ENCODE peak calls at places on chromosomes 12 and 14, in four cellular contexts. O, Z, Q and T are unnamed samples.

GRCh38 chr12:79983492-79983891 is 48.6 kb upstream of the PPP1R12A start:
- DNase-seq in Q (no peak), Z (no peak), O (no peak), T (no peak)

GRCh38 chr14:104897286-104898194 is 27.1 kb upstream of the PLD4 start:
- DNase-seq in Q (no peak), Z (no peak), O (no peak), T (peak)

GRCh38 chr12:92041742-92042141 is 103.9 kb downstream of the BTG1 start:
- DNase-seq in O (no peak), Q (no peak), Z (no peak), T (no peak)

GRCh38 chr12:105672576-105672975 is 342.1 kb downstream of the C12orf75 start:
- DNase-seq in Z (no peak), Q (no peak), O (no peak), T (peak)

GRCh38 chr12:127083028-127083949 is 1183.7 kb upstream of the TMEM132C start:
- DNase-seq in Q (peak), Z (no peak), O (no peak), T (peak)

GRCh38 chr12:92049403-92049802 is 96.2 kb downstream of the BTG1 start:
- DNase-seq in Z (no peak), O (no peak), Q (no peak), T (no peak)

GRCh38 chr14:69818760-69819191 is 21.7 kb upstream of the SLC10A1 start:
- DNase-seq in Q (peak), O (peak), Z (peak), T (peak)

GRCh38 chr14:86794689-86795088 is 1198.3 kb downstream of the GALC start:
- DNase-seq in Q (no peak), O (no peak), Z (no peak), T (no peak)

GRCh38 chr14:104107611-104108569 is 22.4 kb downstream of the ASPG start:
- DNase-seq in Z (peak), O (peak), Q (peak), T (peak)

GRCh38 chr14:50320279-50320678 is 8.2 kb downstream of the DMAC2L start:
- DNase-seq in Z (no peak), O (no peak), Q (no peak), T (no peak)

GRCh38 chr12:130484221-130484620 is 146.5 kb downstream of the PIWIL1 start:
- DNase-seq in Q (no peak), Z (no peak), O (no peak), T (no peak)

DNA sequence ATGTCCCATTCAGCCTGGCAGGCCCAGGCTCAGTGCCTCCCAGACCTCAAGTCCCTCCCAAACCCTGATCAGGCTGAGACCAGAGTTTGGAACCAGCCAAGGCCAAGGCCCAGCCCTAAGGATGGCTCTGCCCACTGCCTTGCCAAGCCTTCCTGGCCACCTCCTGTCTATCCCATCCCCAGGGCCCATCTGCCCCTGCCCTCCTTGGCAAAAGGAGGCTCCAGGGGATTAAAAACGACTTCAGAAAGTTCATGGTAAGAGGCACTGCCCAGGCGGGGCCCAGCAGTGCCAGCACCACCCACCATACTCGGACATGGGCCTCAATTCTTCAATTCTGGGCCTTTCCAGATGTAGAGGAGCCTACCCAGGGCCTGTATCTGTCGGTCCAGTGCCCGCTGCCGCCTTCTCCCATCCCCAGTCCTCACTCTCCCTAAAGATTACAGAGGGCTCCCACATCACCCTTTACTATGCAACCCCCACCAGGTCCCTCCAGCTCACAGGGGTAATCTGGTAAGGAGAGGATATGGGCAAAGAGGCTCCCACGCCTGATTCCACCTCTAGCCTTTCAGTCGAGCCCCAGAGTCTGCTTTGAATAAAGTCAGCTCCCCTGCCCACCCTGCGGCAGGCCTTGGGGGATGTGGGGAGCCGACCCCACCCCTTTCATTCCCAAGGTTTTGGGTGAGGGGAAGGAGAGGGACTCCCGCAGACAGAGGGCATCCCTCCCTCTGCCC is 933 bp downstream of the ADCY6 start:
- DNase-seq in O (peak), Z (no peak), Q (no peak), T (peak)
- TF ChIP-seq TEAD4 in O (no peak), Z (no peak), Q (no peak), T (no peak)

GRCh38 chr12:121990692-121991603 is 30.7 kb upstream of the BCL7A start:
- DNase-seq in Q (no peak), O (no peak), Z (no peak), T (no peak)
- TF ChIP-seq TEAD4 in Q (no peak), O (no peak), Z (no peak), T (no peak)

GRCh38 chr12:8145754-8146415 is 10.9 kb upstream of the ZNF705A start:
- DNase-seq in Z (peak), O (peak), Q (no peak), T (no peak)
- TF ChIP-seq TEAD4 in Z (no peak), O (peak), Q (no peak), T (no peak)

DNA sequence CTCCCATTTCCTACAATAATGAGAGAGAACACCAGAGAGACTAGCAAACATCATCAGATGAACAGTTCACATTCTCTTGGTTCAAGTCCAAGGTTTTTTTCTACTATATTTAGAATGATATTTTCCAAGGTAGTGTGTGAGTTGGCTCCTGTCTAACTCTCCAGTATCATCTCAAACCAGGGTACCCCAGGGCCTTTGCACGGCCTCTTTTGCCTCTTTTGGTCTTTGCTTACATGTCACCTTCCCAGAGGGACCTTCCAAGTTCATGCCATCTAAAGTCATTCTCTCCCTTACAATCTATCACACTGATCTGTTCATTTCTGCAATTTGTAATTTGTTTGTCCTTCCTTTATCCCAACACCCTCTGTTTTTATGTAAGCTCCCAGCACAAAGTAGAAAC is 264.5 kb downstream of the VRK1 start:
- DNase-seq in Z (no peak), Q (no peak), O (no peak), T (no peak)
- TF ChIP-seq TEAD4 in Z (no peak), Q (no peak), O (no peak), T (no peak)